ENCODE peak calls at places on chromosomes 5 and 9, in five cellular contexts. B is A549, G is GM12878, M is SK-N-SH, P is K562. Q is an unnamed sample.

GRCh38 chr5:83294246-83294645 is 177.3 kb upstream of the VCAN start:
- DNase-seq in M (no peak), G (no peak), P (no peak), B (no peak), Q (no peak)

GRCh38 chr9:93059097-93059959 is 827 bp downstream of the SUSD3 start:
- DNase-seq in P (peak; percentile 71), B (no peak), G (no peak), M (no peak), Q (no peak)

GRCh38 chr9:117677578-117677977 is 26.6 kb upstream of the TLR4 start:
- DNase-seq in M (no peak), G (no peak), B (no peak), P (no peak), Q (no peak)

GRCh38 chr5:103414598-103414997 is 148.0 kb downstream of the NUDT12 start:
- DNase-seq in M (no peak), P (no peak), G (no peak), B (no peak), Q (no peak)

GRCh38 chr9:122338536-122338935 is 32.3 kb upstream of the PTGS1 start:
- DNase-seq in P (no peak), G (no peak), M (no peak), B (no peak), Q (no peak)

GRCh38 chr5:124924729-124925128 is 178.3 kb upstream of the ZNF608 start:
- DNase-seq in G (no peak), P (no peak), M (no peak), B (no peak), Q (no peak)

GRCh38 chr5:96565843-96566242 is 96.3 kb upstream of the CAST start:
- DNase-seq in B (peak; percentile 21), M (peak; percentile 33), P (no peak), G (no peak), Q (peak; percentile 90)

GRCh38 chr5:5011151-5011550 is 129.0 kb upstream of the ADAMTS16 start:
- DNase-seq in P (no peak), M (no peak), B (no peak), G (no peak), Q (no peak)

GRCh38 chr5:1197876-1198666 is 3.3 kb upstream of the SLC6A19 start:
- DNase-seq in M (no peak), G (no peak), B (no peak), P (no peak), Q (no peak)

GRCh38 chr9:129851821-129852220 is 16.6 kb downstream of the USP20 start:
- DNase-seq in G (no peak), M (no peak), P (no peak), B (no peak), Q (no peak)

GRCh38 chr9:68653141-68653595 is 51.9 kb upstream of the PIP5K1B start:
- DNase-seq in M (no peak), P (no peak), G (peak; percentile 72), B (no peak), Q (no peak)

GRCh38 chr9:136592666-136593065 is 46.8 kb upstream of the NOTCH1 start:
- DNase-seq in P (no peak), B (no peak), M (no peak), G (no peak), Q (no peak)

GRCh38 chr9:68895741-68896478 is 118.0 kb downstream of the PRKACG start:
- DNase-seq in G (peak; percentile 69), M (no peak), P (no peak), B (no peak), Q (no peak)

GRCh38 chr5:119048246-119048645 is 22.6 kb upstream of the DMXL1 start:
- DNase-seq in P (no peak), B (no peak), M (no peak), G (no peak), Q (no peak)

GRCh38 chr5:99795026-99795425 is 740.1 kb upstream of the FAM174A start:
- DNase-seq in G (no peak), P (no peak), M (no peak), B (no peak), Q (no peak)

GRCh38 chr9:124635285-124635684 is 128.1 kb upstream of the NR5A1 start:
- DNase-seq in B (no peak), P (no peak), M (no peak), G (no peak), Q (no peak)

GRCh38 chr5:116709082-116709481 is 134.5 kb upstream of the SEMA6A start:
- DNase-seq in B (no peak), P (no peak), M (no peak), G (peak; percentile 60), Q (no peak)

GRCh38 chr5:58451732-58452565 is 7.9 kb downstream of the PLK2 start:
- DNase-seq in B (no peak), P (no peak), M (no peak), G (no peak), Q (peak; percentile 39)

GRCh38 chr5:56152437-56152836 is 80.7 kb downstream of the ANKRD55 start:
- DNase-seq in B (no peak), M (no peak), G (peak; percentile 74), P (no peak), Q (no peak)

GRCh38 chr9:108536836-108537601 is 318.8 kb downstream of the ACTL7B start:
- DNase-seq in G (no peak), P (no peak), B (no peak), M (no peak), Q (peak; percentile 18)

GRCh38 chr5:108521841-108522506 is 140.1 kb upstream of the FBXL17 start:
- DNase-seq in B (peak; percentile 18), G (peak; percentile 57), M (peak; percentile 48), P (peak; percentile 51), Q (peak; percentile 72)

GRCh38 chr5:15683332-15683731 is 183.4 kb downstream of the FBXL7 start:
- DNase-seq in P (no peak), B (no peak), G (no peak), M (no peak), Q (peak; percentile 24)

GRCh38 chr5:107108111-107108510 is 562.6 kb downstream of the EFNA5 start:
- DNase-seq in M (no peak), P (no peak), B (no peak), G (no peak), Q (no peak)

GRCh38 chr9:136644593-136645342 is 17.9 kb upstream of the EGFL7 start:
- DNase-seq in P (peak; percentile 60), G (no peak), B (peak; percentile 88), M (peak; percentile 70), Q (peak; percentile 28)

GRCh38 chr5:93503598-93504067 is 77.4 kb downstream of the NR2F1-AS1 start:
- DNase-seq in P (no peak), B (peak; percentile 1), M (no peak), G (no peak), Q (peak; percentile 97)

GRCh38 chr5:170446365-170446764 is 57.2 kb upstream of the KCNMB1 start:
- DNase-seq in P (no peak), G (no peak), B (no peak), M (no peak), Q (no peak)

GRCh38 chr5:122253794-122254193 is 58.2 kb upstream of the SNCAIP start:
- DNase-seq in B (no peak), M (no peak), P (no peak), G (no peak), Q (no peak)

GRCh38 chr9:123424131-123424530 is 68.1 kb downstream of the CRB2 start:
- DNase-seq in B (no peak), M (no peak), P (no peak), G (no peak), Q (no peak)

GRCh38 chr9:101176384-101176783 is 147.9 kb downstream of the PLPPR1 start:
- DNase-seq in P (peak; percentile 8), G (no peak), M (no peak), B (no peak), Q (no peak)

GRCh38 chr5:79416499-79416898 is 97.4 kb downstream of the HOMER1 start:
- DNase-seq in M (peak; percentile 2), B (no peak), G (peak; percentile 39), P (no peak), Q (peak; percentile 4)
- TF ChIP-seq RCOR1 in M (no peak), B (no peak), G (no peak), P (no peak), Q (no peak)

GRCh38 chr9:36802171-36802920 is 229.7 kb downstream of the MELK start:
- DNase-seq in P (no peak), M (no peak), G (no peak), B (no peak), Q (peak; percentile 66)
- TF ChIP-seq USF2 in P (no peak), M (no peak), G (no peak), B (no peak), Q (no peak)

GRCh38 chr9:16401720-16402119 is 468.8 kb downstream of the BNC2 start:
- DNase-seq in B (no peak), G (no peak), M (no peak), P (no peak), Q (no peak)

GRCh38 chr9:16396389-16396788 is 474.1 kb downstream of the BNC2 start:
- DNase-seq in G (no peak), M (no peak), B (no peak), P (no peak), Q (peak; percentile 89)

GRCh38 chr9:16398676-16399075 is 471.8 kb downstream of the BNC2 start:
- DNase-seq in G (no peak), M (no peak), B (no peak), P (no peak), Q (no peak)
- H3K4me1 ChIP-seq in G (no peaks in the 10 kb centered on the region), M (peaks cover 4% of the 10 kb centered on the region), B (peaks cover 14% of the 10 kb centered on the region), P (no peaks in the 10 kb centered on the region), Q (peaks cover 2% of the 10 kb centered on the region)

DNA sequence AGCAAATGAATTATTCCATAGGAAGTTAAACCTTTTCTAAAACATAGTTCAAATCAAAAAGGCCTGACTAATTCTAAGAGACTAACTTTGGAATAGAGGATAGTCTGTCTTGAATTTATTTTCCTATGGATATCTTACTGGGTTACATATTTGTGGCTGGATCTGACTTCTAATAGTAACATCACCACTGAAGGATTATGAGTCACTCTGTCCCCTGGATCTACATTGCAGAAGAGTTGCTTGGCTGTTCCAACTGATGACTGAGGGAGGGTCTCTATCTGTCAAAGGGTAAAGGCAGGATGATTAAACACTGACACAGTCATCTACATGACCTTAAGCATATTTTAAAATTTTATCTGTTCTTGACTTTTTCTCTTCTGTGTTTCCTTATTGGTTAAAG is 119.6 kb upstream of the FST start:
- DNase-seq in M (no peak), B (no peak), P (no peak), G (no peak), Q (peak; percentile 94)
- TF ChIP-seq RCOR1 in M (no peak), B (no peak), P (no peak), G (no peak), Q (no peak)

GRCh38 chr9:19102181-19102630 is 498 bp downstream of the HAUS6 start:
- DNase-seq in G (no peak), P (peak; percentile 25), M (peak; percentile 60), B (peak; percentile 28), Q (peak; percentile 16)
- TF ChIP-seq USF2 in G (no peak), P (no peak), M (no peak), B (no peak), Q (no peak)

DNA sequence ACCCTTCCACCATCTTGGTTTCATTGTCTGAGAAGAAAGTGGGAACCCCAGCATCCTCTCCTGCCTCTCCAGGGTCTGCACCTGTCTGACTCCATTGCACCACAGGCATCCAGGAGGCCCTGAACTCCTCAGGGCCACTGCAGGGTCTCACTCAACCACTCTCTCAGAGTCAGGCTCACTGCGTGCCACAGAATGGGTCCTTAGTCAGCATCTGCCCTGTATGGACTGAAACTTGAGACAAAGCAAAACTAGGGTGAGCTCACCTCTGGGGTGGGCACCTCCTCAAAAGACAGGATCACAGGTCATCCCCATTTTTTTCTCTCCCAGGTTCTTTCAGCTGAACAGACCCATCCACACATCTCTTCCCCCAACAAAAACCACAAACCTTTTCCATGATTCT is 59.2 kb upstream of the CPEB4 start:
- DNase-seq in G (no peak), M (no peak), B (no peak), P (no peak), Q (no peak)
- H3K4me1 ChIP-seq in G (peaks cover 43% of the 10 kb centered on the region), M (no peaks in the 10 kb centered on the region), B (peaks cover 39% of the 10 kb centered on the region), P (peaks cover 61% of the 10 kb centered on the region), Q (peaks cover 11% of the 10 kb centered on the region)

GRCh38 chr5:9498541-9499497 is 47.1 kb downstream of the SEMA5A start:
- DNase-seq in G (no peak), B (no peak), P (peak; percentile 38), M (no peak), Q (peak; percentile 20)
- TF ChIP-seq RCOR1 in G (no peak), B (no peak), P (no peak), M (no peak), Q (no peak)

Q was measured in IMR-90.